ENCODE peak calls at places on chromosomes 1 and 21, in ten cellular contexts. F, K, W, B, D, I, R, O, J and Z are unnamed samples.

GRCh38 chr1:235624751-235625192 is 24.8 kb downstream of the GNG4 start:
- DNase-seq in F (no peak), K (peak; percentile 53), W (no peak), B (peak; percentile 28), D (peak; percentile 92), I (no peak), R (no peak), O (no peak), J (no peak), Z (no peak)

GRCh38 chr1:56297948-56298347 is 281.4 kb downstream of the PLPP3 start:
- DNase-seq in F (no peak), K (no peak), W (no peak), B (no peak), D (no peak), I (no peak), R (no peak), O (no peak), J (no peak), Z (no peak)

GRCh38 chr1:178464566-178464965 is 32.2 kb downstream of the CLEC20A start:
- DNase-seq in F (no peak), K (no peak), W (no peak), B (no peak), D (no peak), I (no peak), R (no peak), O (no peak), J (no peak), Z (no peak)

GRCh38 chr21:45308211-45309068 is 20.7 kb upstream of the POFUT2 start:
- DNase-seq in F (no peak), K (peak; percentile 88), W (no peak), B (no peak), D (peak; percentile 98), I (no peak), R (no peak), O (no peak), J (no peak), Z (no peak)

GRCh38 chr1:28886731-28887417 is 27.5 kb upstream of the EPB41 start:
- DNase-seq in F (peak; percentile 48), K (peak; percentile 48), W (peak; percentile 99), B (peak; percentile 16), D (peak; percentile 63), I (peak; percentile 99), R (peak; percentile 76), O (peak; percentile 94), J (peak; percentile 97), Z (peak; percentile 99)

GRCh38 chr21:39754811-39755210 is 9.8 kb downstream of the IGSF5 start:
- DNase-seq in F (no peak), K (no peak), W (no peak), B (no peak), D (no peak), I (no peak), R (no peak), O (no peak), J (no peak), Z (no peak)

GRCh38 chr1:26409191-26409751 is 1.3 kb upstream of the LIN28A start:
- DNase-seq in F (no peak), K (no peak), W (no peak), B (no peak), D (no peak), I (no peak), R (no peak), O (no peak), J (no peak), Z (no peak)

GRCh38 chr21:45393021-45393420 is 11.9 kb upstream of the COL18A1 start:
- DNase-seq in F (no peak), K (no peak), W (no peak), B (no peak), D (no peak), I (no peak), R (no peak), O (no peak), J (peak; percentile 69), Z (no peak)

GRCh38 chr21:42540396-42540795 is 26.7 kb downstream of the SLC37A1 start:
- DNase-seq in F (no peak), K (no peak), W (no peak), B (no peak), D (no peak), I (no peak), R (no peak), O (no peak), J (no peak), Z (no peak)

GRCh38 chr21:42538479-42539275 is 25.0 kb downstream of the SLC37A1 start:
- DNase-seq in F (no peak), K (no peak), W (no peak), B (no peak), D (no peak), I (no peak), R (no peak), O (no peak), J (no peak), Z (no peak)

GRCh38 chr21:42541174-42541573 is 27.5 kb downstream of the SLC37A1 start:
- DNase-seq in F (no peak), K (no peak), W (no peak), B (no peak), D (no peak), I (no peak), R (no peak), O (no peak), J (no peak), Z (no peak)

GRCh38 chr21:42539342-42539741 is 25.7 kb downstream of the SLC37A1 start:
- DNase-seq in F (no peak), K (no peak), W (no peak), B (no peak), D (no peak), I (no peak), R (no peak), O (no peak), J (no peak), Z (no peak)

DNA sequence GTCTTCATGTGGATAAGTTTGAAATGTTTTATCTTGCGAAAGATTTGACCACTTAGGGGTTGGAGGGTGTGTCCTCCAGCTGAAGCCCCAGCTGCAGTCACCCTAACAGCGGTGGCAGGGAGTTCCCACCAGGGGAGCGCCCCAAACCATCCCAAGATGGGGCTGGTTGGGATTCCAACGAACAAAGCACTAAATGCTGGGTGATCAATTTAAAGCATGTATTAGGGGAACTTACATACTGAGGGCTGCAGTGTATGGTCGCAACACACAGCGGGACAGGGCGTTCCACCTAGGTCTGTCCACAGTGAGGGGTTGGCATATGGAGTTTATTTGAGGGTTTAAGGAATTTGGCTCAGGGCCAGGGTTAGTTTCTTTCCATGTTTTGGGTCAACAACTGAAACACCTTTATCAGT is 26.3 kb downstream of the SLC37A1 start:
- DNase-seq in F (no peak), K (no peak), W (no peak), B (no peak), D (no peak), I (no peak), R (no peak), O (no peak), J (no peak), Z (no peak)
- TF ChIP-seq CTCF in F (no peak), K (peak; percentile 9), W (no peak), B (peak; percentile 12), D (peak; percentile 24), I (no peak), R (no peak), O (no peak), J (no peak), Z (no peak)

DNA sequence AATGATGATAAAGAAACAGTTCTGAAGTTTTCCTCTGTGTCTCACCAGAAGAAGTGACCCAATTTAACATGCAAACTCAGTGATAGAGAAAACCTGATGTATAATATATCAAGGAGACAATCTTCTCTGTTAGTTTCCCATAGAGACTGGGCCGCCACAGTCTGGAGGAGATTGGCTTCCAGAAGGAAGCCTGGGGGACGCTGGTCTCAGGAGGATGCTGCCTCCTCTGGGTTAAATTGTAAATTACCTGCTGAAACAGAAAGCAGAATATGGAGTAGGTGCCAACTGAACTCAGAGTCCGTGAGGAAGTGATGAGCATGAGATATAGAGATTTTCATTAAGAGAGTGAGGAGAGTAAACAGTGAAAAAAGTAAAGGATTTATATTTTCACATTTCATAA is 15.8 kb downstream of the OR14I1 start:
- DNase-seq in F (no peak), K (no peak), W (peak; percentile 73), B (no peak), D (no peak), I (no peak), R (no peak), O (peak; percentile 74), J (no peak), Z (peak; percentile 53)
- TF ChIP-seq CTCF in F (no peak), K (no peak), W (peak; percentile 25), B (no peak), D (no peak), I (no peak), R (peak; percentile 35), O (peak; percentile 56), J (no peak), Z (peak; percentile 59)

GRCh38 chr1:195193134-195193533 is 1415.1 kb downstream of the KCNT2 start:
- DNase-seq in F (no peak), K (no peak), W (no peak), B (no peak), D (no peak), I (no peak), R (no peak), O (no peak), J (no peak), Z (no peak)

GRCh38 chr1:195200772-195201171 is 1407.5 kb downstream of the KCNT2 start:
- DNase-seq in F (no peak), K (no peak), W (no peak), B (no peak), D (no peak), I (no peak), R (no peak), O (no peak), J (no peak), Z (no peak)

GRCh38 chr1:195197116-195197515 is 1411.1 kb downstream of the KCNT2 start:
- DNase-seq in F (no peak), K (no peak), W (no peak), B (no peak), D (no peak), I (no peak), R (no peak), O (no peak), J (no peak), Z (no peak)

DNA sequence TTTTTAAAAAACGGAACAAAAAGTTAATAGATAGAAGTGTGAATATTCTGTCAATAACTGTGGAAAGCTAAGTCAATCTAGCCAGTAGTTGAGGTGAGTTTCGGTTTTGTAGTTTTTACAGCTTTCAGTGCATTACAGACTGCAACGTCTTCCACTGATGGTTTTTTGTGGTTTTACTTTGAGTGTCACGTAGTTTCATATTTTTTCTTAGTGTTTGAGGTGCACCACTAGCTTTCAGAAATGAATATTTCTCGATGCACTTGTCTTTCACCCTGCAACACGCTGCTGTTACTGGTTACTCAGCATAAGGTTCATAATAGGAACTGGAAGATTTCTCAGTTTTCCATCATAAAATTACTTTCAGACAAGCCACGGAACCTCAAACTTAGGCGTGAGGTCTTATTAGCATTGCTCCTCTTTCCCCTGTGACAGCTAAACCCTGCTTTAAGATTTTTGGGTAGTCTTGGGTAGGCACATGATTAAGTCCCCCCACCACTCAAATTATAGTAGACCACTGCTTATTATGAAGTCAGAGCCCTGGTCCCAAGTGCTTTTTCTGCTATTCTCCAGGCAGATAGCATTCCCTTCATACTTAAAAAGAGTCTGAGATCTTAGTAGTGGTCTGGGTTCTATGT is 1412.7 kb downstream of the KCNT2 start:
- DNase-seq in F (no peak), K (no peak), W (peak; percentile 59), B (no peak), D (no peak), I (no peak), R (no peak), O (peak; percentile 92), J (no peak), Z (peak; percentile 52)
- TF ChIP-seq CTCF in F (no peak), K (no peak), W (no peak), B (no peak), D (no peak), I (no peak), R (no peak), O (no peak), J (no peak), Z (no peak)

DNA sequence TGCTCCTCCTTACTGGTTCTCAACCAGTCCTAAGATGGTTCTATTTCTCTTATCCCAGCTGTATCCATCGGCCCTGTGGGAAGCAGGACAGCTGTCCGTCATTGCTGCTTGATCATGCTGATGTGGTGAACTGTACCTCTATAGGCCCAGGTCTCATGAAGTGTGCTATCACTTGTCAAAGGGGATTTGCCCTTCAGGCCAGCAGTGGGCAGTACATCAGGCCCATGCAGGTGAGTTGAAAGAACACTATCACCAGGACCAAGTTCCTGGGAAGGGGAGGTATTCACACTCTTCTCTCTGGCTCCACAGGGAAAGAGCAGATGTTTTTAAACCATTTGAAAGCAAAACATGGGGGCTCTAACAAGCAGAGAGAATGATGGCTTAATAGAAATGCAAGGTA is 302.6 kb downstream of the PAPPA2 start:
- DNase-seq in F (no peak), K (no peak), W (no peak), B (no peak), D (no peak), I (no peak), R (no peak), O (no peak), J (no peak), Z (no peak)
- TF ChIP-seq CTCF in F (no peak), K (no peak), W (no peak), B (no peak), D (no peak), I (no peak), R (no peak), O (no peak), J (no peak), Z (no peak)